ENCODE peak calls at places on chromosome 2, in four cellular contexts. J, B, A and G are unnamed samples.

GRCh38 chr2:239087041-239087710 is 239.3 kb downstream of the TWIST2 start:
- DNase-seq in J (no peak), B (no peak), A (no peak), G (no peak)

GRCh38 chr2:174776223-174776622 is 12.0 kb upstream of the CHRNA1 start:
- DNase-seq in J (no peak), B (no peak), A (no peak), G (peak; percentile 45)

GRCh38 chr2:231541605-231542509 is 11.6 kb upstream of the NMUR1 start:
- DNase-seq in J (no peak), B (no peak), A (no peak), G (no peak)

GRCh38 chr2:162824319-162824718 is 14.2 kb downstream of the KCNH7 start:
- DNase-seq in J (no peak), B (no peak), A (no peak), G (no peak)

GRCh38 chr2:127174176-127174575 is 45.9 kb downstream of the CYP27C1 start:
- DNase-seq in J (no peak), B (no peak), A (no peak), G (no peak)

GRCh38 chr2:207914716-207915115 is 110.6 kb downstream of the PLEKHM3 start:
- DNase-seq in J (no peak), B (no peak), A (no peak), G (no peak)

GRCh38 chr2:239954166-239955085 is 70.7 kb downstream of the NDUFA10 start:
- DNase-seq in J (no peak), B (no peak), A (no peak), G (no peak)

GRCh38 chr2:116510117-116510671 is 1304.3 kb upstream of the DDX18 start:
- DNase-seq in J (no peak), B (no peak), A (peak; percentile 14), G (no peak)

GRCh38 chr2:189267925-189268579 is 88.5 kb upstream of the COL5A2 start:
- DNase-seq in J (no peak), B (no peak), A (no peak), G (no peak)

GRCh38 chr2:171210864-171211431 is 50.3 kb upstream of the TLK1 start:
- DNase-seq in J (no peak), B (peak; percentile 58), A (no peak), G (no peak)

GRCh38 chr2:239288951-239289481 is 111.8 kb downstream of the HDAC4 start:
- DNase-seq in J (no peak), B (peak; percentile 52), A (no peak), G (no peak)

GRCh38 chr2:219521066-219521880 is 7.0 kb downstream of the ASIC4 start:
- DNase-seq in J (no peak), B (no peak), A (peak; percentile 33), G (peak; percentile 77)

GRCh38 chr2:195003926-195004325 is 653.1 kb upstream of the SLC39A10 start:
- DNase-seq in J (no peak), B (no peak), A (no peak), G (no peak)

DNA sequence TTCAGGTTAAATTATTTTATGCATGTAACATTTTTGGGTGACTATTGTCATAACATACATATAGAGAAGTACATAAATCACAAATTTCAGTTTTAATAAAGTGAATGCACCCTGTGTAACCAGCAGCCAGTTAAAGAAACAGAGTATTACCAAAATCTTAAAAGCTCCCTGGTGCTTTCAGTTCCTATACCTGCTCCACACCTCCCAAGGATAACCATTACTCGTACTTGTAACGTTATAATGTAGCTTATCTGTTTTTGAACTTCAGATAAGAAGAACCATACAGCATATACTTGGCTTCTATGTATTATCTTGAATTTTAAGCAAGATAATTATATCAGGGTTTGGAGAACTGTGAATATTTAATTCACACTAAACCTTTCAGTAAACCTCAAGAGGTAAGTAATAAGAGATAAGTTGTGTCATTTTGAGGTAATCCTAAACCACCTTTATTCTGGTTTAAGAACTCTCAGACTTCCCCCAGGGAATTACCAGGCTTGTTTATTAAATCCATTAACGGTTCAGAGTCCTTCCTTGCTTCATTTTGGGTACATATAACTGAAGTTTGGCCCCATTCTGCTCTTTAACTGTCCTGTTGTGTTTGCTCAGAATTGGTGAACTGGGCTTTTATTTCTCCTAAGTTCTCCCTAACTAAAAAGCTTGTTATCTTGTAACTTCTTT is 58.6 kb downstream of the LCLAT1 start:
- DNase-seq in J (no peak), B (no peak), A (peak; percentile 70), G (no peak)
- TF ChIP-seq SP1 in J (no peak), B (no peak), A (no peak), G (no peak)

GRCh38 chr2:10285578-10286198 is 17.0 kb upstream of the HPCAL1 start:
- DNase-seq in J (no peak), B (no peak), A (peak; percentile 77), G (peak; percentile 46)
- H3K9ac ChIP-seq in J (no peak overlapping the region), B (no peak overlapping the region), A (peak overlapping the region; percentile 43), G (no peak overlapping the region)

DNA sequence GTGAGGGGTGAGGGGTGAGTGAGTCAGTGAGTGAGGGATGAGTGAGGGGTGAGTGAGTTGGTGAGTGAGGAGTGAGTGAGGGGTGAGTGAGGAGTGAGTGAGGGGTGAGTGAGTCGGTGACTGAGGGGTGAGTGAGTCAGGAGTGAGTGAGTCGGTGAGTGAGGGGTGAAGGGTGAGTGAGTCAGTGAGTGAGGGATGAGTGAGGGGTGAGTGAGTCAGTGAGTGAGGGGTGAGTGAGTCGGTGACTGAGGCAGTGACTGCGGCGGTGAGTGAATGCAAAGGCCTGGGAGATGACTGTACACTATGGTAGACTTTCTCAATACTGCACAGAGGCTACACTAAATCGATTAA is 16.6 kb downstream of the THAP4 start:
- DNase-seq in J (no peak), B (no peak), A (no peak), G (peak; percentile 44)
- TF ChIP-seq CREB1 in J (no peak), B (no peak), A (no peak), G (no peak)

GRCh38 chr2:234420406-234420805 is 76.5 kb downstream of the ARL4C start:
- DNase-seq in J (no peak), B (no peak), A (peak; percentile 25), G (no peak)
- TF ChIP-seq SP1 in J (no peak), B (no peak), A (no peak), G (no peak)

GRCh38 chr2:237591379-237591881 is 896 bp upstream of the RAB17 start:
- DNase-seq in J (no peak), B (no peak), A (no peak), G (no peak)
- H3K9ac ChIP-seq in J (no peak overlapping the region), B (no peak overlapping the region), A (peak overlapping the region; percentile 49), G (no peak overlapping the region)

GRCh38 chr2:167764772-167765341 is 482.5 kb downstream of the STK39 start:
- DNase-seq in J (no peak), B (no peak), A (no peak), G (no peak)
- TF ChIP-seq CREB1 in J (no peak), B (no peak), A (no peak), G (no peak)